ENCODE peak calls at places on chromosomes 6 and 20, in nine cellular contexts. W is K562; C is stomach; E is psoas muscle; H is pancreas; G is GM23338; B is A549; M is adrenal gland; I is CD8-positive, alpha-beta T cell. F is an unnamed sample.

GRCh38 chr6:87700729-87701675 is 1.0 kb downstream of the AKIRIN2 start:
- DNase-seq in W (peak), I (peak), B (peak), G (peak), E (peak), M (peak), H (peak), C (no peak), F (peak)

GRCh38 chr6:26120807-26121140 is 33.5 kb downstream of the HFE start:
- DNase-seq in C (no peak), B (no peak), M (no peak), G (no peak), I (no peak), H (no peak), E (no peak), W (no peak), F (no peak)

GRCh38 chr20:25533920-25534700 is 51.2 kb downstream of the NINL start:
- DNase-seq in H (no peak), W (no peak), B (no peak), C (no peak), M (no peak), E (no peak), G (no peak), I (no peak), F (no peak)

GRCh38 chr6:125197795-125198269 is 44.3 kb downstream of the TPD52L1 start:
- DNase-seq in C (peak), W (no peak), H (peak), E (peak), B (peak), I (no peak), G (no peak), M (peak), F (peak)

GRCh38 chr6:5865492-5866031 is 141.2 kb downstream of the NRN1 start:
- DNase-seq in B (no peak), C (no peak), H (no peak), W (no peak), G (no peak), I (no peak), M (no peak), E (no peak), F (no peak)

GRCh38 chr20:63359164-63359934 is 1.8 kb downstream of the CHRNA4 start:
- DNase-seq in M (no peak), C (no peak), B (no peak), G (no peak), W (no peak), I (no peak), E (no peak), H (no peak), F (no peak)

GRCh38 chr20:9829835-9830234 is 9.0 kb downstream of the PAK5 start:
- DNase-seq in W (no peak), E (no peak), M (no peak), G (peak), H (no peak), C (no peak), B (no peak), I (no peak), F (no peak)

GRCh38 chr20:9112541-9113515 is 43.9 kb downstream of the PLCB4 start:
- DNase-seq in C (no peak), M (no peak), B (no peak), E (no peak), H (no peak), W (no peak), I (no peak), G (no peak), F (no peak)

GRCh38 chr20:208937-209566 is 18.0 kb upstream of the DEFB129 start:
- DNase-seq in H (peak), I (no peak), E (no peak), B (peak), W (peak), C (no peak), G (peak), M (no peak), F (no peak)
- TF ChIP-seq CTCF in H (peak), I (peak), E (peak), B (peak), W (peak), C (peak), G (peak), M (peak), F (peak)

GRCh38 chr6:116553451-116553850 is at the start of gene CALHM4:
- DNase-seq in G (no peak), W (no peak), I (no peak), C (no peak), B (no peak), M (no peak), H (no peak), E (no peak), F (no peak)

GRCh38 chr6:116560130-116560529 is 6.6 kb downstream of the CALHM4 start:
- DNase-seq in E (no peak), C (no peak), G (no peak), B (no peak), H (no peak), I (no peak), M (no peak), W (no peak), F (no peak)

GRCh38 chr6:116557863-116558262 is 4.3 kb downstream of the CALHM4 start:
- DNase-seq in W (no peak), G (peak), I (no peak), B (peak), E (no peak), H (no peak), M (peak), C (no peak), F (no peak)

GRCh38 chr6:116556065-116556464 is 2.5 kb downstream of the CALHM4 start:
- DNase-seq in E (no peak), I (no peak), H (no peak), M (no peak), B (no peak), G (no peak), W (no peak), C (no peak), F (no peak)

GRCh38 chr6:116556814-116557403 is 3.4 kb downstream of the CALHM4 start:
- DNase-seq in G (no peak), W (no peak), B (no peak), H (no peak), I (no peak), C (no peak), E (no peak), M (no peak), F (no peak)
- H3K27ac ChIP-seq in G (no peak), W (no peak), B (peak), H (no peak), I (no peak), C (no peak), E (peak), M (no peak), F (no peak)

DNA sequence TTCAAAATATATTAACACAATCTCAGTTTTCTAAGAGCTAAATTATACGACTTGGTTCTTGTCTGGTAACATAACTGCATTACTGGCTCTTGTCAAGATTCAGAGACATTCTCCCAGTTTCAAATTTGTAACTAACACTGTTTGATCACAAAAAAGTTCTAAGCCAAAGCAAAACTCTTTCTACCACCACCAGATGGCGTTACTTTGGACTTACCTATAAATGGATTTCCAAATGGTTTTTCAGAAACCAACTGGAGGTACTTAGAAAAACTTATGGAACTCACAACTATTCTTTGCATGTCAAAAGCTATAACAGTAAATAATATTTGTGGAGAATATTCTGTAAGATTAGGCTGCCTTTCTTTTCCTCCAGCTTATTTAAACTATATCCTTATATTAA is 34.2 kb upstream of the GFRAL start:
- DNase-seq in C (no peak), E (no peak), M (no peak), W (no peak), H (no peak), G (peak), B (no peak), I (no peak), F (no peak)
- TF ChIP-seq CTCF in C (no peak), E (no peak), M (no peak), W (no peak), H (no peak), G (peak), B (peak), I (no peak), F (no peak)

DNA sequence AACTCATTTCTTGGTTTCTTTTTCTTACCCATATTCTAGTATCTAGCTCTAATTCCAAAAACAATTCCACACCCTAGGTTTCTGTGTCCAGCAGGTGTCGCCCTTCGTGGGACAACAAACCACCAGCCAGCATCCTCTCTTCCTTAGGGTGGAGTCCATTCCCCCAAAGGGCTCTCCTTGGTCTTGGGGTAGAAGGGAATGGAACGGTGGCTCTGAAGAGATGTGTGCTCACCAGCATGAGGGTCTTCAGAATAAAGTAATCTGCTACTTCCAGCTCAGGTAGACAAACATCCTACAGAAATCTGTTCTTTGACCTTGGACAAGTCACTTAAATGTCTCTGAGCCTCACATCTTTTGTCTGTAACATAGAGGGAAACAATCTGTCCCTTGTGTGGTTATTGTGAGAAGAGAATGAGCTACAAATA is 7.2 kb downstream of the HLA-DMB start:
- DNase-seq in W (peak), E (peak), B (peak), C (peak), I (peak), H (peak), M (peak), G (peak), F (peak)
- H3K27ac ChIP-seq in W (no peak), E (no peak), B (no peak), C (no peak), I (no peak), H (no peak), M (no peak), G (no peak), F (no peak)

GRCh38 chr6:52904562-52905279 is 4.8 kb downstream of the GSTA3 start:
- DNase-seq in H (no peak), I (no peak), W (peak), B (no peak), G (peak), E (no peak), M (no peak), C (no peak), F (no peak)
- TF ChIP-seq CTCF in H (no peak), I (no peak), W (peak), B (peak), G (peak), E (no peak), M (peak), C (no peak), F (no peak)

DNA sequence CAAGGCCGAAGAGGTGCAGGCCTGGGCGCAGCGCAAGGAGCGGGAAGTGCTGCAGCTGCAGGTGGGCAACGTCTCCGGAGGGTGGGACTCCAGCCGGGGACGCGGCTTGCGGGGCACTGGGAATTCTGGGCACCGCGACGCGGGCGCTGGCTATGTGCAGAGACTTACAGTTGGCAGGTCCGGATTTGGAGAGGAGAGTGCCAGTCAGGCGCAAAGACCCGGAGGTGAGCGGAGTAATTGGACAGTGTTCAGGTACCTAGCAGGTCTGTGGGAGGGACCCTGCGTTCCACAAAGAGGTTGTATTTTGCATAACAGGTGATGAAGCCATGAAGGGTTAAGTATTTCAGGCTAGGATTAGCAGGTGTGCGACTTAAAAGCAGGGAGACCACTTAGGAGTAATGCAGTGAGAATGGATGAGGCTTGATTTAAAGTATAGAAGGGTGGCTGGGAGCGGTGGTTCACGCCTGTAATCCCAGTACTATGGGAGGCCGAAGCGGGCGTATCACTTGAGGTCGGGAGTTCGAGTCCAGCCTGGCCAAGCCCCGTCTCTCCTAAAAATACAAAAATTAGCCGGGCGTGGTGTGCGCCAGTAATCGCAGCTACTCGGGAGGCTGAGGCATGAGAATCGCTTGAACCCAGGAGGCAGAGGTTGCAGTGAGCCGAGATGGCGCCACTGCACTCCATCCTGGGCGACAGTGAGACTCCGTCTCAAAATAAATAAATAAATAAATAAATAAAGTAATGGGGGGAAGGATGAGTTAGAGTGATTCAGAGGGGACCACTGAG is 1.0 kb downstream of the MRPS26 start:
- DNase-seq in I (no peak), E (no peak), H (no peak), W (no peak), C (peak), M (peak), G (peak), B (no peak), F (no peak)
- H3K27ac ChIP-seq in I (peak), E (peak), H (peak), W (peak), C (peak), M (no peak), G (no peak), B (peak), F (peak)

DNA sequence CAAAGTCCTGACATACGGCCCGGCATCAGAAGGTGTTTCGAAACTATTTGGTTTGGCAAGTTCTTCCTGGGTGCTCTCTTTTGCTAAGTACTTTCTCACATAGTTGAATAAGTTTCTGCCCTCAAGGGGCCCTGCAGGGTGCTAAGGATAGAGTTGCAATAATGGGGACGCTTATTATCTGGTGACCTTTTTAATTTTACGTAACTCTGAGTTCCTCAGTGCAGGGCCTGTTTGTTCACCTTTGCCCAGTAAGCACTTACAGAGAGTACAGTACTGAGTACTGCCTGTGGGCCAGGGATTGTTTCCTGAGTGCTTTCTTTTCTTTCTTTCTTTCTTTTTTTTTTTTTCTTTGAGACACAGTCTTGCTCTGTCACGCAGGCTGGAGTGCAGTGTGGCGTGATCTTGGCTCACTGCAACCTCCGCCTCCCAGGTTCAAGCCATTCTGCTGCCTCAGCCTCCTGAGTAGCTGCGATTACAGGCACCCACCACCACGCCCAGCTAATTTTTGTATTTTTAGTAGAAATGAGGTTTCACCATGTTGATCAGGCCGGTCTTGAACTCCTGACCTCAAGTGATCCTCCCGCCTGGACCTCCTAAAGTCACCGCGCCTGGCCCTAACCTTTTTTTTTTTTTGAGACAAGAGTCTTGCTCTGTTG is 4.5 kb upstream of the PXMP4 start:
- DNase-seq in W (no peak), I (no peak), B (no peak), G (no peak), H (no peak), M (no peak), E (no peak), C (peak), F (no peak)
- TF ChIP-seq CTCF in W (no peak), I (no peak), B (no peak), G (no peak), H (no peak), M (no peak), E (no peak), C (no peak), F (no peak)

GRCh38 chr6:23413327-23414203 is 712.5 kb upstream of the NRSN1 start:
- DNase-seq in C (no peak), W (no peak), G (no peak), B (no peak), M (no peak), H (no peak), E (no peak), I (no peak), F (no peak)
- H3K27ac ChIP-seq in C (no peak), W (no peak), G (no peak), B (no peak), M (no peak), H (no peak), E (no peak), I (no peak), F (peak)